ENCODE peak calls at places on chromosomes 4 and X, in seven cellular contexts. H is NCI-H146, G is mesenteric fat pad, V is T47D, R is GM03348, U is posterior cingulate gyrus, B is stromal cell of bone marrow. I is an unnamed sample.

GRCh38 chrX:153689654-153690465 is 2.1 kb downstream of the SLC6A8 start:
- DNase-seq in B (no peak), H (no peak), G (no peak), V (no peak), U (no peak), R (no peak), I (no peak)

GRCh38 chr4:167100120-167100519 is 134.2 kb downstream of the SPOCK3 start:
- DNase-seq in U (no peak), B (peak), R (no peak), G (no peak), H (no peak), V (no peak), I (no peak)

GRCh38 chr4:118732591-118733330 is 47.6 kb downstream of the METTL14 start:
- DNase-seq in H (no peak), U (no peak), G (no peak), B (peak), R (peak), V (no peak), I (no peak)

GRCh38 chrX:40420899-40421729 is 159.7 kb upstream of the ATP6AP2 start:
- DNase-seq in R (no peak), U (peak), B (no peak), G (no peak), H (no peak), V (no peak), I (no peak)

GRCh38 chr4:139555705-139556070 is 331 bp downstream of the SETD7 start:
- DNase-seq in R (peak), V (no peak), B (no peak), U (peak), H (no peak), G (peak), I (no peak)

GRCh38 chr4:5609265-5610007 is 98.9 kb downstream of the EVC2 start:
- DNase-seq in V (no peak), G (no peak), U (no peak), H (peak), R (no peak), B (no peak), I (no peak)

GRCh38 chr4:154727540-154727939 is 16.3 kb upstream of the LRAT start:
- DNase-seq in B (no peak), H (no peak), R (no peak), U (no peak), G (no peak), V (no peak), I (no peak)

GRCh38 chrX:46770006-46770816 is 11.3 kb upstream of the SLC9A7 start:
- DNase-seq in H (no peak), B (no peak), V (no peak), G (no peak), R (peak), U (no peak), I (no peak)

GRCh38 chrX:69163936-69164741 is 1.1 kb downstream of the PJA1 start:
- DNase-seq in H (peak), R (peak), B (no peak), V (no peak), U (no peak), G (no peak), I (peak)

GRCh38 chrX:1600406-1601050 is 9.1 kb downstream of the AKAP17A start:
- DNase-seq in V (no peak), U (no peak), G (peak), R (peak), H (no peak), B (no peak), I (no peak)

GRCh38 chr4:153467897-153468262 is 1.7 kb downstream of the TMEM131L start:
- DNase-seq in V (no peak), R (no peak), G (no peak), U (no peak), H (no peak), B (no peak), I (no peak)

GRCh38 chrX:55201930-55202579 is 18.1 kb upstream of the PAGE5 start:
- DNase-seq in G (no peak), B (peak), U (no peak), V (no peak), H (no peak), R (no peak), I (no peak)

GRCh38 chrX:40971736-40972135 is 113.5 kb upstream of the USP9X start:
- DNase-seq in U (no peak), R (no peak), H (peak), V (no peak), B (no peak), G (no peak), I (no peak)

GRCh38 chr4:140615451-140615850 is 46.7 kb upstream of the UCP1 start:
- DNase-seq in G (no peak), B (no peak), R (no peak), U (no peak), V (no peak), H (no peak), I (no peak)

GRCh38 chr4:185810746-185811508 is 1.1 kb downstream of the SORBS2 start:
- DNase-seq in B (no peak), V (no peak), H (no peak), G (no peak), U (no peak), R (no peak), I (no peak)

GRCh38 chr4:69881173-69881773 is 21.3 kb upstream of the SULT1E1 start:
- DNase-seq in U (peak), V (no peak), H (peak), B (peak), R (peak), G (no peak), I (peak)

GRCh38 chr4:137531951-137532868 is at the start of gene PCDH18:
- DNase-seq in G (no peak), H (peak), V (peak), B (peak), R (peak), U (peak), I (no peak)

I was measured in naive thymus-derived CD8-positive, alpha-beta T cell.